ENCODE peak calls at places on chromosomes 11 and 22, in eight cellular contexts. M, G, C, Y, K, P, I and D are unnamed samples.

GRCh38 chr11:65429069-65429681 is 6.6 kb downstream of the NEAT1 start:
- DNase-seq in M (peak; percentile 60), G (peak; percentile 32), C (no peak), Y (no peak), K (peak; percentile 45), P (peak; percentile 47), I (no peak), D (no peak)

GRCh38 chr11:67303989-67304411 is 670 bp downstream of the SSH3 start:
- DNase-seq in M (no peak), G (no peak), C (no peak), Y (no peak), K (no peak), P (peak; percentile 58), I (no peak), D (no peak)

GRCh38 chr11:10936999-10937398 is 79.1 kb upstream of the ZBED5 start:
- DNase-seq in M (no peak), G (no peak), C (no peak), Y (no peak), K (no peak), P (no peak), I (no peak), D (no peak)

GRCh38 chr11:19117760-19118097 is 761 bp downstream of the ZDHHC13 start:
- DNase-seq in M (no peak), G (no peak), C (no peak), Y (no peak), K (no peak), P (no peak), I (no peak), D (no peak)

GRCh38 chr11:5240458-5240857 is 6.2 kb upstream of the HBD start:
- DNase-seq in M (no peak), G (no peak), C (no peak), Y (no peak), K (no peak), P (no peak), I (no peak), D (no peak)

GRCh38 chr11:30433831-30434230 is 110.9 kb downstream of the ARL14EP start:
- DNase-seq in M (no peak), G (no peak), C (no peak), Y (no peak), K (no peak), P (no peak), I (no peak), D (no peak)

GRCh38 chr11:64742087-64742939 is 1.6 kb downstream of the RASGRP2 start:
- DNase-seq in M (no peak), G (peak; percentile 58), C (no peak), Y (no peak), K (no peak), P (no peak), I (no peak), D (no peak)

GRCh38 chr11:31109446-31109845 is 260.1 kb downstream of the DCDC1 start:
- DNase-seq in M (no peak), G (peak; percentile 71), C (no peak), Y (no peak), K (no peak), P (no peak), I (no peak), D (no peak)

GRCh38 chr11:15551897-15552851 is 437.5 kb downstream of the INSC start:
- DNase-seq in M (no peak), G (peak; percentile 65), C (no peak), Y (no peak), K (no peak), P (no peak), I (no peak), D (no peak)

GRCh38 chr11:28529046-28529445 is 420.9 kb downstream of the METTL15 start:
- DNase-seq in M (peak; percentile 61), G (no peak), C (no peak), Y (no peak), K (no peak), P (peak; percentile 19), I (no peak), D (no peak)

GRCh38 chr11:28879869-28880268 is 771.7 kb downstream of the METTL15 start:
- DNase-seq in M (no peak), G (no peak), C (no peak), Y (no peak), K (no peak), P (no peak), I (no peak), D (no peak)

GRCh38 chr11:117094776-117095175 is 3.5 kb downstream of the SIK3 start:
- DNase-seq in M (no peak), G (peak; percentile 32), C (no peak), Y (no peak), K (no peak), P (peak; percentile 50), I (no peak), D (no peak)

GRCh38 chr22:32142600-32142999 is 16.5 kb downstream of the C22orf42 start:
- DNase-seq in M (no peak), G (no peak), C (no peak), Y (no peak), K (no peak), P (no peak), I (no peak), D (no peak)

GRCh38 chr11:69390561-69390960 is 90.9 kb upstream of the LINC01488 start:
- DNase-seq in M (no peak), G (no peak), C (no peak), Y (no peak), K (no peak), P (no peak), I (no peak), D (no peak)

GRCh38 chr11:26649884-26650283 is 72.0 kb downstream of the SLC5A12 start:
- DNase-seq in M (peak; percentile 73), G (peak; percentile 86), C (no peak), Y (peak; percentile 3), K (peak; percentile 69), P (peak; percentile 78), I (no peak), D (peak; percentile 35)

GRCh38 chr11:121829159-121829643 is 286.8 kb downstream of the BLID start:
- DNase-seq in M (peak; percentile 99), G (no peak), C (no peak), Y (no peak), K (no peak), P (no peak), I (peak; percentile 32), D (no peak)

GRCh38 chr11:118897721-118898310 is 14.1 kb downstream of the CXCR5 start:
- DNase-seq in M (no peak), G (no peak), C (no peak), Y (no peak), K (no peak), P (no peak), I (no peak), D (no peak)

GRCh38 chr11:37533087-37533486 is 935.1 kb upstream of the RAG2 start:
- DNase-seq in M (no peak), G (no peak), C (no peak), Y (no peak), K (no peak), P (no peak), I (no peak), D (no peak)

GRCh38 chr11:9330387-9331384 is 16.3 kb upstream of the TMEM41B start:
- DNase-seq in M (no peak), G (no peak), C (no peak), Y (no peak), K (no peak), P (no peak), I (no peak), D (no peak)
- H3K27ac ChIP-seq in M (no peak overlapping the region), G (no peak overlapping the region), C (no peak overlapping the region), Y (peak overlapping the region; percentile 84), K (no peak overlapping the region), P (no peak overlapping the region), I (no peak overlapping the region), D (no peak overlapping the region)

GRCh38 chr11:126583594-126583993 is 228.1 kb downstream of the ST3GAL4 start:
- DNase-seq in M (no peak), G (no peak), C (no peak), Y (no peak), K (no peak), P (no peak), I (no peak), D (no peak)

GRCh38 chr11:126588630-126589491 is 233.4 kb downstream of the ST3GAL4 start:
- DNase-seq in M (no peak), G (no peak), C (no peak), Y (no peak), K (no peak), P (peak; percentile 73), I (no peak), D (no peak)

GRCh38 chr11:126584028-126584427 is 228.5 kb downstream of the ST3GAL4 start:
- DNase-seq in M (no peak), G (no peak), C (no peak), Y (no peak), K (no peak), P (no peak), I (no peak), D (no peak)

GRCh38 chr11:126585388-126586302 is 230.2 kb downstream of the ST3GAL4 start:
- DNase-seq in M (peak; percentile 97), G (peak; percentile 58), C (peak; percentile 33), Y (peak; percentile 68), K (peak; percentile 81), P (peak; percentile 61), I (peak; percentile 58), D (no peak)

GRCh38 chr11:126586303-126586627 is 230.8 kb downstream of the ST3GAL4 start:
- DNase-seq in M (no peak), G (peak; percentile 27), C (no peak), Y (no peak), K (no peak), P (no peak), I (no peak), D (no peak)
- H3K27ac ChIP-seq in M (no peak overlapping the region), G (no peak overlapping the region), C (no peak overlapping the region), Y (peak overlapping the region; percentile 40), K (peak overlapping the region; percentile 86), P (no peak overlapping the region), I (no peak overlapping the region), D (no peak overlapping the region)

DNA sequence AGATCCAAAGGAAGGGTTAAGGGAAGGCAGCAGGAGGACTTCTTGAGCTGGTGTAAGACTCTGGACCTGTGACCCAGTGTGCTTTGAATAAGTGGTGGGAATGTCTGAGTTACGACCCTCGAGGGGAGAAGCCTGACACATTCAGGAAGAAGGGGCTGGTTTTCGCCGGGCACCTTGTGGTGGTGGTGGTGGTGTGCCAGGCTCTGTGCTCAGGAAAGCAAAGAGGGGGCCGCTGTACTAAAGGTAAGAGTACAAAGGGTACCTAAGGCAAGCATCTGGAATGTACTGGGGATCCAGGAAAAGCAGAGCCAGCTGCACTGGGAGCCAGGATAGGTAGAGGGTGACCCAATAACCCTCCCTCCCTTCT is 6.3 kb downstream of the KLHL35 start:
- DNase-seq in M (no peak), G (no peak), C (no peak), Y (no peak), K (no peak), P (no peak), I (no peak), D (no peak)
- H3K27ac ChIP-seq in M (no peak overlapping the region), G (no peak overlapping the region), C (no peak overlapping the region), Y (no peak overlapping the region), K (no peak overlapping the region), P (no peak overlapping the region), I (no peak overlapping the region), D (no peak overlapping the region)

DNA sequence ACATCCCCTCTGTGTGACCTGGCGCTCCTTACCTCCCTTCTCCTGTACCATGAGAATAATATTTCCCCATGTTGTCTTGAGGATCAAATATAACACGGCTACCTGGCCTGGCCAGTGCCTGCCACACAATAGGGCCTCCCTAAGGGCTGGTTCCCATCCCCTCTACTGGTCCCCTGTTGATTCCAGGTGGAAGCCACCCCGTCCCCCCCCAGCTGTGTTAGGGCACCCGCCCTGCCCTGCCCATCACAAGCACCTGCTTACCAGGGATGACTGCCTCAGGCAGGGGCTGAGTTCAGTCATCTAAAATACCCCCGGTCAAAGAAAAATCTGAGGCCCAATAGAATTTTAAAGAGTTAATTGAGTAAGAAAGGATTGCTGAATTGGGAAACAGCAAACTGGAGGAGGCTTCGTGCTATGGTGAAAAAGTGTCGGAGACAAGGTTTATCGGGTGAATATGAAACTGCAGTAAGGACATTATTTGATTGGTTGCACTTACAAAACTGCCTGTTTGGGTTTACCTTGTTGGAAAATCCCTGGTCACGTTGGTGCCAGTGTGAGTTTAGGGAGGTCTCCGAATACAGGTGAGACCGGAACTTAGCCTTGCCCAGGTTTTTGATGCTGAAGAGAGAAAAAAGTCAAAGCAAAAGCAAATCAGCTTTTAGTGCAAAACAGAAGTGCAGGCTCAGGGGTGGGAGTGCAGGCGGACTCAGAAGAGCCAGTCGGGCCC is 5.2 kb downstream of the APOL1 start:
- DNase-seq in M (no peak), G (no peak), C (no peak), Y (no peak), K (no peak), P (no peak), I (no peak), D (no peak)
- H3K27ac ChIP-seq in M (no peak overlapping the region), G (peak overlapping the region; percentile 56), C (no peak overlapping the region), Y (no peak overlapping the region), K (peak overlapping the region; percentile 7), P (no peak overlapping the region), I (peak overlapping the region; percentile 16), D (no peak overlapping the region)